ENCODE peak calls at places on chromosomes 4 and X, in six cellular contexts. One of them, this sample, is unnamed.

GRCh38 chr4:183515411-183515810 is 10.6 kb downstream of the ING2 start:
- DNase-seq in GM12865: no peak
- DNase-seq in right lobe of liver: no peak
- DNase-seq in epithelial cell of esophagus: no peak
- DNase-seq in brain microvascular endothelial cell: no peak
- DNase-seq in HCT116: no peak
- DNase-seq in this sample: no peak

GRCh38 chrX:125395626-125396025 is 76.0 kb downstream of the TEX13C start:
- DNase-seq in GM12865: no peak
- DNase-seq in right lobe of liver: no peak
- DNase-seq in epithelial cell of esophagus: no peak
- DNase-seq in brain microvascular endothelial cell: no peak
- DNase-seq in HCT116: no peak
- DNase-seq in this sample: no peak

GRCh38 chrX:51420610-51421009 is 75.8 kb downstream of the NUDT11 start:
- DNase-seq in GM12865: peak; percentile 36
- DNase-seq in right lobe of liver: no peak
- DNase-seq in epithelial cell of esophagus: peak; percentile 38
- DNase-seq in brain microvascular endothelial cell: peak; percentile 23
- DNase-seq in HCT116: peak; percentile 23
- DNase-seq in this sample: peak; percentile 56

GRCh38 chrX:153968754-153969124 is 2.9 kb downstream of the HCFC1 start:
- DNase-seq in GM12865: peak; percentile 48
- DNase-seq in right lobe of liver: peak; percentile 42
- DNase-seq in epithelial cell of esophagus: peak; percentile 13
- DNase-seq in brain microvascular endothelial cell: no peak
- DNase-seq in HCT116: no peak
- DNase-seq in this sample: no peak

GRCh38 chrX:9851890-9852289 is 65.7 kb downstream of the SHROOM2 start:
- DNase-seq in GM12865: no peak
- DNase-seq in right lobe of liver: no peak
- DNase-seq in epithelial cell of esophagus: no peak
- DNase-seq in brain microvascular endothelial cell: no peak
- DNase-seq in HCT116: no peak
- DNase-seq in this sample: no peak

GRCh38 chrX:124736553-124737240 is 390.3 kb downstream of the SH2D1A start:
- DNase-seq in GM12865: no peak
- DNase-seq in right lobe of liver: no peak
- DNase-seq in epithelial cell of esophagus: no peak
- DNase-seq in brain microvascular endothelial cell: no peak
- DNase-seq in HCT116: no peak
- DNase-seq in this sample: no peak

GRCh38 chr4:55078987-55079386 is 46.4 kb downstream of the KDR start:
- DNase-seq in GM12865: no peak
- DNase-seq in right lobe of liver: no peak
- DNase-seq in epithelial cell of esophagus: no peak
- DNase-seq in brain microvascular endothelial cell: peak; percentile 93
- DNase-seq in HCT116: no peak
- DNase-seq in this sample: peak; percentile 87

GRCh38 chr4:54217642-54218486 is 11.2 kb upstream of the PDGFRA start:
- DNase-seq in GM12865: peak; percentile 66
- DNase-seq in right lobe of liver: peak; percentile 62
- DNase-seq in epithelial cell of esophagus: peak; percentile 80
- DNase-seq in brain microvascular endothelial cell: peak; percentile 80
- DNase-seq in HCT116: peak; percentile 71
- DNase-seq in this sample: peak; percentile 98

GRCh38 chr4:113292371-113293042 is 243.1 kb downstream of the ANK2 start:
- DNase-seq in GM12865: no peak
- DNase-seq in right lobe of liver: no peak
- DNase-seq in epithelial cell of esophagus: no peak
- DNase-seq in brain microvascular endothelial cell: no peak
- DNase-seq in HCT116: no peak
- DNase-seq in this sample: peak; percentile 45

GRCh38 chrX:18938710-18939109 is 45.2 kb downstream of the PHKA2 start:
- DNase-seq in GM12865: no peak
- DNase-seq in right lobe of liver: no peak
- DNase-seq in epithelial cell of esophagus: peak; percentile 8
- DNase-seq in brain microvascular endothelial cell: no peak
- DNase-seq in HCT116: no peak
- DNase-seq in this sample: no peak

GRCh38 chr4:2135083-2135482 is 76.0 kb downstream of the NAT8L start:
- DNase-seq in GM12865: peak; percentile 16
- DNase-seq in right lobe of liver: no peak
- DNase-seq in epithelial cell of esophagus: no peak
- DNase-seq in brain microvascular endothelial cell: peak; percentile 28
- DNase-seq in HCT116: no peak
- DNase-seq in this sample: peak; percentile 40

GRCh38 chr4:41865981-41866798 is 69.0 kb upstream of the TMEM33 start:
- DNase-seq in GM12865: no peak
- DNase-seq in right lobe of liver: no peak
- DNase-seq in epithelial cell of esophagus: no peak
- DNase-seq in brain microvascular endothelial cell: no peak
- DNase-seq in HCT116: no peak
- DNase-seq in this sample: no peak

GRCh38 chr4:22504931-22505330 is 10.9 kb downstream of the ADGRA3 start:
- DNase-seq in GM12865: no peak
- DNase-seq in right lobe of liver: no peak
- DNase-seq in epithelial cell of esophagus: peak; percentile 56
- DNase-seq in brain microvascular endothelial cell: no peak
- DNase-seq in HCT116: no peak
- DNase-seq in this sample: peak; percentile 36

GRCh38 chrX:98731821-98732220 is 1678.3 kb downstream of the PCDH19 start:
- DNase-seq in GM12865: no peak
- DNase-seq in right lobe of liver: no peak
- DNase-seq in epithelial cell of esophagus: no peak
- DNase-seq in brain microvascular endothelial cell: no peak
- DNase-seq in HCT116: no peak
- DNase-seq in this sample: no peak

GRCh38 chr4:170736710-170737109 is 647.0 kb upstream of the AADAT start:
- DNase-seq in GM12865: no peak
- DNase-seq in right lobe of liver: no peak
- DNase-seq in epithelial cell of esophagus: peak; percentile 26
- DNase-seq in brain microvascular endothelial cell: no peak
- DNase-seq in HCT116: no peak
- DNase-seq in this sample: peak; percentile 45

GRCh38 chr4:160580581-160580980 is 1477.7 kb downstream of the RAPGEF2 start:
- DNase-seq in GM12865: no peak
- DNase-seq in right lobe of liver: no peak
- DNase-seq in epithelial cell of esophagus: no peak
- DNase-seq in brain microvascular endothelial cell: no peak
- DNase-seq in HCT116: no peak
- DNase-seq in this sample: no peak

GRCh38 chrX:120790118-120790517 is 85.5 kb downstream of the CT47B1 start:
- DNase-seq in GM12865: peak; percentile 66
- DNase-seq in right lobe of liver: no peak
- DNase-seq in epithelial cell of esophagus: peak; percentile 60
- DNase-seq in brain microvascular endothelial cell: peak; percentile 52
- DNase-seq in HCT116: peak; percentile 38
- DNase-seq in this sample: peak; percentile 83

GRCh38 chr4:54781771-54782170 is 124.0 kb downstream of the KIT start:
- DNase-seq in GM12865: no peak
- DNase-seq in right lobe of liver: no peak
- DNase-seq in epithelial cell of esophagus: no peak
- DNase-seq in brain microvascular endothelial cell: no peak
- DNase-seq in HCT116: no peak
- DNase-seq in this sample: no peak

GRCh38 chr4:44869222-44869882 is 143.0 kb upstream of the GNPDA2 start:
- DNase-seq in GM12865: peak; percentile 2
- DNase-seq in right lobe of liver: no peak
- DNase-seq in epithelial cell of esophagus: peak; percentile 3
- DNase-seq in brain microvascular endothelial cell: no peak
- DNase-seq in HCT116: no peak
- DNase-seq in this sample: peak; percentile 17

GRCh38 chr4:99807666-99808065 is 9.0 kb upstream of the DAPP1 start:
- DNase-seq in GM12865: no peak
- DNase-seq in right lobe of liver: no peak
- DNase-seq in epithelial cell of esophagus: no peak
- DNase-seq in brain microvascular endothelial cell: no peak
- DNase-seq in HCT116: no peak
- DNase-seq in this sample: no peak

GRCh38 chrX:65924938-65925507 is 114.9 kb downstream of the VSIG4 start:
- DNase-seq in GM12865: no peak
- DNase-seq in right lobe of liver: no peak
- DNase-seq in epithelial cell of esophagus: peak; percentile 84
- DNase-seq in brain microvascular endothelial cell: no peak
- DNase-seq in HCT116: no peak
- DNase-seq in this sample: no peak

GRCh38 chrX:22686138-22686541 is 313.6 kb upstream of the DDX53 start:
- DNase-seq in GM12865: no peak
- DNase-seq in right lobe of liver: no peak
- DNase-seq in epithelial cell of esophagus: peak; percentile 3
- DNase-seq in brain microvascular endothelial cell: peak; percentile 56
- DNase-seq in HCT116: no peak
- DNase-seq in this sample: peak; percentile 84

GRCh38 chrX:66602381-66602938 is 36.4 kb downstream of the EDA2R start:
- DNase-seq in GM12865: peak; percentile 3
- DNase-seq in right lobe of liver: no peak
- DNase-seq in epithelial cell of esophagus: no peak
- DNase-seq in brain microvascular endothelial cell: no peak
- DNase-seq in HCT116: no peak
- DNase-seq in this sample: no peak

GRCh38 chr4:113872426-113873260 is 106.8 kb downstream of the ARSJ start:
- DNase-seq in GM12865: no peak
- DNase-seq in right lobe of liver: no peak
- DNase-seq in epithelial cell of esophagus: no peak
- DNase-seq in brain microvascular endothelial cell: no peak
- DNase-seq in HCT116: no peak
- DNase-seq in this sample: no peak

GRCh38 chr4:35511851-35512250 is 732.5 kb downstream of the ARAP2 start:
- DNase-seq in GM12865: no peak
- DNase-seq in right lobe of liver: no peak
- DNase-seq in epithelial cell of esophagus: peak; percentile 92
- DNase-seq in brain microvascular endothelial cell: no peak
- DNase-seq in HCT116: no peak
- DNase-seq in this sample: no peak

DNA sequence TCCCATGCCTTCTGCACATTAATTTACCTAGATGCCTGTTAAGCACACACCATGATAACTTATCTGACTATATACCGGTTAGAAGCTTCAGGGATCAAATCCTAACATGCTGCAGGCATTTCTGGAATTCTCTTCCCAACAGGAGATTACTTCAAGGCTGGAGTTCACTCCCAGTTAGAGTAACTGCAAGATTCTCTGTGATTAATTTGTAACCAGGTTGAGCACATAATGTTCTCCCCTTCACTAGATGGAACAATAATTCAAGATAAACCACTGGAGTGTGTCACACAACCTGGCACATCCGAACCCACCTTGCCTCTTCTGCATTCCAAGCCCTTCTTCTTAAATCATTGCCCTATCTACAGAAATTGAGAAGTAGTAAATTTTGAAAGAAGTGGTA is 11.8 kb upstream of the UGT2A3 start:
- DNase-seq in GM12865: no peak
- DNase-seq in right lobe of liver: no peak
- DNase-seq in epithelial cell of esophagus: peak; percentile 28
- DNase-seq in brain microvascular endothelial cell: no peak
- DNase-seq in HCT116: no peak
- DNase-seq in this sample: no peak
- TF ChIP-seq CTCF in GM12865: no peak
- TF ChIP-seq CTCF in right lobe of liver: no peak
- TF ChIP-seq CTCF in epithelial cell of esophagus: no peak
- TF ChIP-seq CTCF in brain microvascular endothelial cell: no peak
- TF ChIP-seq CTCF in HCT116: no peak
- TF ChIP-seq CTCF in this sample: no peak

GRCh38 chr4:10172278-10173038 is 55.9 kb upstream of the WDR1 start:
- DNase-seq in GM12865: no peak
- DNase-seq in right lobe of liver: no peak
- DNase-seq in epithelial cell of esophagus: no peak
- DNase-seq in brain microvascular endothelial cell: no peak
- DNase-seq in HCT116: no peak
- DNase-seq in this sample: no peak
- H3K4me3 ChIP-seq in GM12865: no peak overlapping the region
- H3K4me3 ChIP-seq in right lobe of liver: no peak overlapping the region
- H3K4me3 ChIP-seq in epithelial cell of esophagus: no peak overlapping the region
- H3K4me3 ChIP-seq in brain microvascular endothelial cell: no peak overlapping the region
- H3K4me3 ChIP-seq in HCT116: no peak overlapping the region
- H3K4me3 ChIP-seq in this sample: no peak overlapping the region

GRCh38 chrX:135170468-135170867 is 730 bp downstream of the CT55 start:
- DNase-seq in GM12865: no peak
- DNase-seq in right lobe of liver: no peak
- DNase-seq in epithelial cell of esophagus: no peak
- DNase-seq in brain microvascular endothelial cell: no peak
- DNase-seq in HCT116: no peak
- DNase-seq in this sample: no peak

GRCh38 chrX:135168533-135168932 is 2.7 kb downstream of the CT55 start:
- DNase-seq in GM12865: no peak
- DNase-seq in right lobe of liver: no peak
- DNase-seq in epithelial cell of esophagus: no peak
- DNase-seq in brain microvascular endothelial cell: no peak
- DNase-seq in HCT116: no peak
- DNase-seq in this sample: no peak

GRCh38 chrX:135170877-135171519 is at the start of gene CT55:
- DNase-seq in GM12865: no peak
- DNase-seq in right lobe of liver: no peak
- DNase-seq in epithelial cell of esophagus: no peak
- DNase-seq in brain microvascular endothelial cell: no peak
- DNase-seq in HCT116: no peak
- DNase-seq in this sample: no peak
- TF ChIP-seq CTCF in GM12865: no peak
- TF ChIP-seq CTCF in right lobe of liver: no peak
- TF ChIP-seq CTCF in epithelial cell of esophagus: no peak
- TF ChIP-seq CTCF in brain microvascular endothelial cell: no peak
- TF ChIP-seq CTCF in HCT116: no peak
- TF ChIP-seq CTCF in this sample: no peak

GRCh38 chr4:857461-857860 is 31.5 kb upstream of the CPLX1 start:
- DNase-seq in GM12865: no peak
- DNase-seq in right lobe of liver: peak; percentile 34
- DNase-seq in epithelial cell of esophagus: no peak
- DNase-seq in brain microvascular endothelial cell: no peak
- DNase-seq in HCT116: no peak
- DNase-seq in this sample: no peak

GRCh38 chr4:854356-854755 is 28.4 kb upstream of the CPLX1 start:
- DNase-seq in GM12865: no peak
- DNase-seq in right lobe of liver: peak; percentile 15
- DNase-seq in epithelial cell of esophagus: no peak
- DNase-seq in brain microvascular endothelial cell: no peak
- DNase-seq in HCT116: no peak
- DNase-seq in this sample: no peak

GRCh38 chr4:858831-859451 is 33.0 kb upstream of the CPLX1 start:
- DNase-seq in GM12865: no peak
- DNase-seq in right lobe of liver: peak; percentile 51
- DNase-seq in epithelial cell of esophagus: no peak
- DNase-seq in brain microvascular endothelial cell: no peak
- DNase-seq in HCT116: no peak
- DNase-seq in this sample: no peak

GRCh38 chr4:858136-858535 is 32.2 kb upstream of the CPLX1 start:
- DNase-seq in GM12865: no peak
- DNase-seq in right lobe of liver: peak; percentile 26
- DNase-seq in epithelial cell of esophagus: no peak
- DNase-seq in brain microvascular endothelial cell: no peak
- DNase-seq in HCT116: no peak
- DNase-seq in this sample: no peak

GRCh38 chr4:856468-856901 is 30.6 kb upstream of the CPLX1 start:
- DNase-seq in GM12865: no peak
- DNase-seq in right lobe of liver: peak; percentile 11
- DNase-seq in epithelial cell of esophagus: no peak
- DNase-seq in brain microvascular endothelial cell: no peak
- DNase-seq in HCT116: no peak
- DNase-seq in this sample: no peak
- H3K4me3 ChIP-seq in GM12865: no peak overlapping the region
- H3K4me3 ChIP-seq in right lobe of liver: no peak overlapping the region
- H3K4me3 ChIP-seq in epithelial cell of esophagus: no peak overlapping the region
- H3K4me3 ChIP-seq in brain microvascular endothelial cell: no peak overlapping the region
- H3K4me3 ChIP-seq in HCT116: no peak overlapping the region
- H3K4me3 ChIP-seq in this sample: no peak overlapping the region